ENCODE peak calls at places on chromosomes 16 and 17, in ten cellular contexts. N is suprapubic skin, U is stomach, G is transverse colon, P is SK-N-SH, A is A549, Z is ovary, X is esophagus muscularis mucosa, M is upper lobe of left lung, J is sigmoid colon. F is an unnamed sample.

GRCh38 chr16:76612497-76612896 is 335.3 kb downstream of the CNTNAP4 start:
- DNase-seq in N (no peak), U (no peak), G (no peak), P (no peak), A (no peak), Z (no peak), X (no peak), M (no peak), J (no peak), F (no peak)

GRCh38 chr17:55299890-55300289 is 35.1 kb downstream of the HLF start:
- DNase-seq in N (no peak), U (no peak), G (no peak), P (no peak), A (no peak), Z (no peak), X (no peak), M (no peak), J (no peak), F (no peak)

GRCh38 chr17:77214743-77215142 is 74.0 kb downstream of the SEC14L1 start:
- DNase-seq in N (peak), U (peak), G (peak), P (peak), A (peak), Z (no peak), X (no peak), M (peak), J (peak), F (no peak)

GRCh38 chr17:66970140-66970539 is 5.6 kb downstream of the CACNG4 start:
- DNase-seq in N (no peak), U (no peak), G (no peak), P (no peak), A (no peak), Z (no peak), X (no peak), M (no peak), J (no peak), F (no peak)

GRCh38 chr16:27446721-27447120 is 44.7 kb downstream of the IL21R start:
- DNase-seq in N (no peak), U (no peak), G (peak), P (no peak), A (no peak), Z (no peak), X (no peak), M (no peak), J (no peak), F (no peak)

GRCh38 chr17:58541249-58541648 is 26.8 kb upstream of the MTMR4 start:
- DNase-seq in N (no peak), U (no peak), G (no peak), P (no peak), A (peak), Z (no peak), X (no peak), M (no peak), J (no peak), F (no peak)

GRCh38 chr17:6461792-6462524 is 17.7 kb downstream of the PIMREG start:
- DNase-seq in N (no peak), U (no peak), G (no peak), P (no peak), A (no peak), Z (no peak), X (no peak), M (no peak), J (no peak), F (no peak)

GRCh38 chr16:49492090-49492801 is 118.6 kb downstream of the C16orf78 start:
- DNase-seq in N (peak), U (peak), G (peak), P (peak), A (peak), Z (peak), X (no peak), M (peak), J (peak), F (no peak)

GRCh38 chr16:2799852-2800226 is 1.6 kb downstream of the PRSS41 start:
- DNase-seq in N (peak), U (peak), G (peak), P (no peak), A (peak), Z (no peak), X (no peak), M (peak), J (no peak), F (no peak)

DNA sequence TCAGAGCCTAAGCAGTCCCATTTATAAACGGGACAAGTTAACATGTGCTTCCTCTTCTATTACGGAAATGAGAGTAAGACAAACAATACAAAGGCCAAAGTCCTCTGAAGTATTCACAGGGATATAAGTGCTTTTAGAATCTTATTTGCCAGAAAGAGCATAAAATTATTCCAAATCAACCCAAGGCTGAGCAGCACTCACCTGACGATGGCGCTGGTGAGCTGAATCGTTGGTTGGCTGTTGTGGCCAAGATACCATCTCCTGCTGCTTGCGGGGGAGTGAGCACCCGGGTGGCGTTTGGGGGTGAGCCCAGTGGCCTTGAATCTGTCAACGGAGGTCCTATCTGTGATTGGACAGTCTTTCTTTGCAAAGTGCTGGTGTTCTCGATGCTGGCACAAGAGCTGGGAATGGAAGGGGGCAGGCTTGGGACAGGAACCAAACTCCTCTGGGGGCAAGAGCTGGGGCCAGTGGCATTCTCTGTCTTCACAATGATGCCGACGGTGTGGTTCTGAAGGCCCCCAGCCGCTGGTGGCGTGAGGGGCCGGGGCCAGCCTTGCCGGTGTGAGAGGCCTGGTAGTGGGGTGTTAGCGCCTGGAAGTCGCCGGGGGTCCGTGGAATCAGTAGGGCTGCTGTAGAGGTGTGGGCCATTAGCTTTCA is 9.5 kb upstream of the DHRS13 start:
- DNase-seq in N (no peak), U (no peak), G (peak), P (no peak), A (peak), Z (no peak), X (no peak), M (no peak), J (no peak), F (no peak)
- TF ChIP-seq CTCF in N (peak), U (no peak), G (peak), P (peak), A (peak), Z (no peak), X (no peak), M (no peak), J (no peak), F (no peak)

GRCh38 chr16:50684823-50685455 is 3.8 kb upstream of the SNX20 start:
- DNase-seq in N (no peak), U (no peak), G (no peak), P (no peak), A (no peak), Z (no peak), X (no peak), M (no peak), J (no peak), F (no peak)
- TF ChIP-seq EP300 in N (no peak), U (no peak), G (no peak), P (no peak), A (no peak), Z (no peak), X (no peak), M (no peak), J (no peak), F (no peak)

GRCh38 chr17:82334204-82334621 is 647 bp upstream of the SECTM1 start:
- DNase-seq in N (no peak), U (no peak), G (no peak), P (no peak), A (no peak), Z (no peak), X (no peak), M (no peak), J (no peak), F (no peak)
- H3K4me3 ChIP-seq in N (peak), U (peak), G (peak), P (no peak), A (no peak), Z (peak), X (peak), M (peak), J (peak), F (peak)

DNA sequence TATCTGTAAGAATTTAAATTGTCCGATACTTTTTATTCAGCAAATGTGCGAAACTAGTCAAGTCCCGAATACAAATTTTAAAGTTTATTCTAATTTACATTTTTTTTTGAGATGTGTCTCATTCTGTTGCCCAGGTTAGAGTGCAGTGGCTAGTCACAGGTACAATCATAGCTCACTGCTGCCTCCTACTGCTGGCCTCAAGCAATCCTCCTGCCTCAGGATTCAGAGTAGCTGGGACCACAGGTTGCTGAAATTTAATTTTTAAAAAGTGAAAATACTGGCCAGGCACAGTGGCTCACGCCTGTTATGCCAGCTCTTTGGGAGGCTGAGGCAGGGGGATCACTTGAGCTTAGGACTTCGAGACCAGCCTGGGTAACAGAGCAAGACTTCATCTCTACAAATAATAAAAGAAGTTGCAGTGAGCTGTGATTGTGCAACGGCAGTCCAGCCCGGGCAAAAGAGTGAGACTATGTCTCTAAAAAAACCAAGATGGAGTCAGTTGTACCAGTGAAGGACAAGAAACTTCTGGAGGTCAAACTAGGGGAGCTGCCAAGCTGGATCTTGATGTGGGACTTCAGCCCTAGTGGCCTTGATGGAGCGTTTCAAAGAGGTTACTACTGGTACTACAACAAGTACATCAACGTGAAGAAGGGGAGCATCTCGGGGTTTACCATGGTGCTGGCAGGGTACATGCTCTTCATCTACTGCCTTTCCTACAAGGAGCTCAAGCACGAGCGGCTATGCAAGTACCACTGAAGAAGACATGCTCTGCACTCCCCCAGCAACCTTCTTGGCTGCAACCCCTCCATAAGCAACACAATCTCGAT is 5.6 kb downstream of the POLG2 start:
- DNase-seq in N (no peak), U (no peak), G (peak), P (no peak), A (peak), Z (no peak), X (no peak), M (peak), J (no peak), F (no peak)
- TF ChIP-seq CTCF in N (peak), U (peak), G (peak), P (peak), A (peak), Z (no peak), X (peak), M (peak), J (peak), F (peak)

DNA sequence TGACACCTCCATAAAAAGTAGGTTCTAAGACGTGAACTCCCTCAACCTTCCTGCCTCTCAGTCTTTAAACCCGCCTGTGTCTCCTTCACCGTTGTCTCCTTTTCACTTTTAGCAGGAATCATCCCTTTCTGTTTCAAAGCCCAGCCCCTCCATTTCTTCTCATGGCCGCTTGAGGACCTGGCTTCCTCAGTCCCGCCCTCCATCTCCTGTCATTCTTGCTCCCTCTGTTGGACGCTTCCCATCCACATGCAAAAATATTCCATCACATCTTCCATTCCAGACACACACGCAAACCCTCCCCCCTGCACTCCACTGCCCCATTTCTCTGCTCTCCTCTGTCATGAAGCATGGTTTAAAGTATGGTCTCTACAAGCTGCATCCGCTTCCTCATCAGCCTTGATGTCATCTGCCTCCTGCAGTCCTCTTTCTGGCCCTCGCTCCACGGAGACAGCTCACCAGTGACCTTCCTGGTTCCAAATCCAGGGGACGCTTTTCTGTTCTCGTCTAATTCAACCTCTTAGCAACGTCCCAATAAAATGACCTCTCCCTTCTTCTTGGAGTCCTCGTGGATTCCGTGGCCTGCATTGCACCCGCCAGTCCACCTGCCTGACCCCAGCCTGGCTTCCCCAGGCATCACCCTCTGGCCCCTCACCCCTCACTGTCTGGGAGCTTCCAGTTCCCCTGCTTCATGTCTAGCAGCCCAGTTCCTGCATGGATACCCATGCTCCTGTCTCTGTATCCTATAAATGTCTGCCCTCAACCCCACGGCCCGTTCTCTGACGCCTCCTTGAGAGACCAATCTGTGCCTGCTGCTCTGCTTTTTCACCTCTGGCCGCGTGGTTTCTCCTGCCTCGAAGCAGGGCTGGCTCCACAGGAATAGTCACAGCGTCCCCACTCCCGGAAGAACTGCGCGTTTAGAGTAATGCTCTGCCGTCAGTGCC is 26.2 kb downstream of the ANKRD40 start:
- DNase-seq in N (peak), U (no peak), G (no peak), P (peak), A (peak), Z (peak), X (peak), M (peak), J (peak), F (no peak)
- TF ChIP-seq EP300 in N (no peak), U (no peak), G (no peak), P (no peak), A (no peak), Z (no peak), X (no peak), M (no peak), J (no peak), F (no peak)

GRCh38 chr17:7856081-7856791 is 1.1 kb downstream of the NAA38 start:
- DNase-seq in N (peak), U (no peak), G (peak), P (peak), A (no peak), Z (peak), X (no peak), M (no peak), J (peak), F (peak)

GRCh38 chr17:7854078-7854777 is 638 bp upstream of the TMEM88 start:
- DNase-seq in N (no peak), U (no peak), G (no peak), P (no peak), A (no peak), Z (no peak), X (no peak), M (no peak), J (peak), F (no peak)

GRCh38 chr17:7855643-7856080 is 796 bp downstream of the TMEM88 start:
- DNase-seq in N (peak), U (no peak), G (no peak), P (no peak), A (no peak), Z (peak), X (no peak), M (no peak), J (peak), F (no peak)

GRCh38 chr17:7853693-7854043 is 1.2 kb upstream of the TMEM88 start:
- DNase-seq in N (no peak), U (no peak), G (no peak), P (no peak), A (no peak), Z (no peak), X (no peak), M (no peak), J (peak), F (no peak)

DNA sequence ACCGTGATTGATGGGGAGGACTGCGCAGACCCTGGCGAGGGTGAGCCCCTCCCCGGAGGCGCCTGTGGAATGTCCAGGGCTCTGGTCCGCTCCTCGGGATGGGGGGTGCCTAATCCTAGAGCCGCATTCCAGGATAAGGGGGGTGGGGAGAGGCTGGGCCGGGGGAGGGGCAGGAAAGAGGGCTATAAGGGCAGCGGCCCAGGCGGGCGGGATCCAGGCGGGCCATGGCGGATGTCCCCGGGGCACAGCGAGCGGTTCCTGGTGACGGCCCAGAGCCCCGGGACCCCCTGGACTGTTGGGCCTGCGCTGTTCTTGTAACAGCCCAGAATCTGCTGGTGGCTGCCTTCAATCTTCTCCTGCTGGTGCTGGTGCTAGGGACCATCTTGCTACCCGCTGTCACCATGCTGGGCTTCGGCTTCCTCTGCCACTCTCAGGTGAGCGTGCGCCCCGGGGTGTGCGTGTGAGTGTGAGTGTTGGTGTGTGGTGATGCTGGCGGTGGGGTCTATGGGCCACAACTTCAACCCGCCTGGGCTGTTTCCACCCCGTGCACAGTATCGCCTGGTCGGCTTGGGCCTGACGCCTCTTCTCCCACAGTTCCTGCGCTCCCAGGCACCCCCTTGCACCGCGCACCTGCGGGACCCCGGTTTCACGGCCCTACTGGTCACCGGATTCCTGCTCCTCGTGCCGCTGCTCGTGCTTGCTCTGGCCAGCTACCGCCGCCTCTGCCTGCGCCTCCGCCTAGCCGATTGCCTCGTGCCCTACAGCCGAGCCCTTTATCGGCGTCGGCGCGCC is at the start of gene TMEM88:
- DNase-seq in N (no peak), U (no peak), G (no peak), P (no peak), A (no peak), Z (peak), X (no peak), M (no peak), J (peak), F (no peak)
- H3K4me3 ChIP-seq in N (peak), U (peak), G (peak), P (peak), A (peak), Z (peak), X (peak), M (peak), J (peak), F (peak)

GRCh38 chr17:38558751-38559024 is 47.1 kb downstream of the SRCIN1 start:
- DNase-seq in N (no peak), U (no peak), G (no peak), P (no peak), A (peak), Z (no peak), X (no peak), M (no peak), J (no peak), F (no peak)

GRCh38 chr17:38557836-38558750 is 47.7 kb downstream of the SRCIN1 start:
- DNase-seq in N (peak), U (peak), G (peak), P (peak), A (peak), Z (peak), X (peak), M (peak), J (peak), F (peak)

GRCh38 chr17:38559880-38560230 is 45.9 kb downstream of the SRCIN1 start:
- DNase-seq in N (no peak), U (no peak), G (no peak), P (no peak), A (no peak), Z (no peak), X (no peak), M (no peak), J (no peak), F (no peak)

GRCh38 chr17:38560503-38561318 is 45.0 kb downstream of the SRCIN1 start:
- DNase-seq in N (peak), U (no peak), G (no peak), P (no peak), A (no peak), Z (no peak), X (no peak), M (no peak), J (no peak), F (no peak)

GRCh38 chr17:38559025-38559879 is 46.5 kb downstream of the SRCIN1 start:
- DNase-seq in N (peak), U (peak), G (peak), P (no peak), A (peak), Z (peak), X (no peak), M (peak), J (peak), F (peak)
- TF ChIP-seq CTCF in N (no peak), U (peak), G (peak), P (no peak), A (peak), Z (no peak), X (no peak), M (peak), J (no peak), F (no peak)

GRCh38 chr16:55778718-55779117 is 54.2 kb downstream of the CES1 start:
- DNase-seq in N (no peak), U (no peak), G (no peak), P (no peak), A (no peak), Z (no peak), X (no peak), M (no peak), J (no peak), F (no peak)

GRCh38 chr16:55775857-55776256 is 57.0 kb downstream of the CES1 start:
- DNase-seq in N (no peak), U (no peak), G (no peak), P (no peak), A (no peak), Z (no peak), X (no peak), M (no peak), J (no peak), F (no peak)

GRCh38 chr16:55773859-55774549 is 58.9 kb downstream of the CES1 start:
- DNase-seq in N (no peak), U (no peak), G (no peak), P (no peak), A (peak), Z (no peak), X (no peak), M (no peak), J (no peak), F (no peak)

GRCh38 chr16:55779391-55780094 is 53.4 kb downstream of the CES1 start:
- DNase-seq in N (no peak), U (no peak), G (no peak), P (no peak), A (no peak), Z (no peak), X (no peak), M (no peak), J (no peak), F (no peak)
- TF ChIP-seq EP300 in N (no peak), U (no peak), G (no peak), P (no peak), A (no peak), Z (no peak), X (no peak), M (no peak), J (no peak), F (no peak)

F was measured in tibial nerve.